ENCODE peak calls at places on chromosomes 5 and 9, in ten cellular contexts. K is Panc1; G is mucosa of descending colon; N is body of pancreas; V is ovary; H is coronary artery; U is Jurkat, Clone E6-1; I is colonic mucosa; R is HFF-Myc; E is cardiac muscle cell. B is an unnamed sample.

GRCh38 chr9:37217141-37217540 is 96.8 kb downstream of the ZCCHC7 start:
- DNase-seq in K (no peak), G (no peak), N (no peak), V (no peak), H (no peak), U (no peak), I (no peak), R (no peak), E (no peak), B (no peak)

GRCh38 chr9:33858346-33858869 is 41.4 kb downstream of the UBE2R2 start:
- DNase-seq in K (no peak), G (no peak), N (no peak), V (no peak), H (no peak), U (peak), I (no peak), R (no peak), E (no peak), B (no peak)

GRCh38 chr5:95317687-95318086 is 32.8 kb upstream of the MCTP1 start:
- DNase-seq in K (no peak), G (no peak), N (peak), V (no peak), H (no peak), U (no peak), I (no peak), R (no peak), E (no peak), B (no peak)

GRCh38 chr5:130720355-130720754 is 444.7 kb downstream of the HINT1 start:
- DNase-seq in K (no peak), G (no peak), N (no peak), V (no peak), H (no peak), U (no peak), I (no peak), R (peak), E (peak), B (peak)

GRCh38 chr5:89582768-89583339 is 699.9 kb upstream of the MEF2C start:
- DNase-seq in K (no peak), G (no peak), N (no peak), V (no peak), H (no peak), U (no peak), I (no peak), R (no peak), E (peak), B (no peak)

GRCh38 chr9:134284273-134284672 is 42.0 kb upstream of the RXRA start:
- DNase-seq in K (no peak), G (no peak), N (peak), V (no peak), H (no peak), U (no peak), I (no peak), R (no peak), E (no peak), B (no peak)

GRCh38 chr5:10323588-10324488 is 16.1 kb upstream of the CMBL start:
- DNase-seq in K (no peak), G (no peak), N (no peak), V (no peak), H (peak), U (no peak), I (no peak), R (no peak), E (no peak), B (no peak)

GRCh38 chr9:113886933-113887332 is 10.8 kb downstream of the ZNF618 start:
- DNase-seq in K (no peak), G (no peak), N (no peak), V (no peak), H (no peak), U (no peak), I (no peak), R (no peak), E (no peak), B (no peak)

GRCh38 chr9:122227576-122227903 is 1.2 kb downstream of the LHX6 start:
- DNase-seq in K (no peak), G (no peak), N (no peak), V (no peak), H (no peak), U (no peak), I (no peak), R (no peak), E (no peak), B (no peak)

GRCh38 chr9:135154050-135154570 is 66.6 kb downstream of the OLFM1 start:
- DNase-seq in K (no peak), G (no peak), N (no peak), V (no peak), H (no peak), U (no peak), I (no peak), R (no peak), E (no peak), B (no peak)

GRCh38 chr5:66840527-66841013 is 244.4 kb downstream of the MAST4 start:
- DNase-seq in K (no peak), G (no peak), N (no peak), V (no peak), H (no peak), U (no peak), I (no peak), R (no peak), E (no peak), B (no peak)

GRCh38 chr5:375336-375920 is 53.9 kb downstream of the AHRR start:
- DNase-seq in K (no peak), G (peak), N (no peak), V (no peak), H (peak), U (no peak), I (peak), R (no peak), E (no peak), B (no peak)

GRCh38 chr9:107760469-107761242 is 271.1 kb upstream of the KLF4 start:
- DNase-seq in K (no peak), G (no peak), N (no peak), V (no peak), H (no peak), U (no peak), I (no peak), R (no peak), E (no peak), B (no peak)

GRCh38 chr5:109703827-109704226 is 14.1 kb downstream of the MAN2A1 start:
- DNase-seq in K (no peak), G (no peak), N (no peak), V (no peak), H (no peak), U (no peak), I (no peak), R (peak), E (no peak), B (no peak)

GRCh38 chr5:81749186-81749561 is 1.7 kb downstream of the SSBP2 start:
- DNase-seq in K (no peak), G (peak), N (peak), V (no peak), H (no peak), U (no peak), I (no peak), R (no peak), E (peak), B (no peak)

GRCh38 chr5:144203750-144204596 is 33.3 kb downstream of the KCTD16 start:
- DNase-seq in K (peak), G (peak), N (peak), V (no peak), H (no peak), U (peak), I (peak), R (peak), E (peak), B (peak)

GRCh38 chr9:117268847-117269452 is 145.9 kb downstream of the ASTN2 start:
- DNase-seq in K (no peak), G (no peak), N (no peak), V (no peak), H (no peak), U (no peak), I (no peak), R (no peak), E (no peak), B (no peak)

GRCh38 chr9:20477940-20478620 is 144.2 kb downstream of the MLLT3 start:
- DNase-seq in K (no peak), G (no peak), N (no peak), V (no peak), H (no peak), U (no peak), I (no peak), R (no peak), E (peak), B (peak)

GRCh38 chr5:140239939-140240700 is 62.8 kb downstream of the PFDN1 start:
- DNase-seq in K (no peak), G (peak), N (peak), V (peak), H (no peak), U (peak), I (peak), R (no peak), E (peak), B (no peak)

GRCh38 chr9:104896131-104896530 is 31.8 kb downstream of the ABCA1 start:
- DNase-seq in K (no peak), G (no peak), N (no peak), V (no peak), H (no peak), U (no peak), I (no peak), R (no peak), E (no peak), B (no peak)

GRCh38 chr5:135873831-135874230 is 21.8 kb downstream of the IL9 start:
- DNase-seq in K (no peak), G (no peak), N (no peak), V (no peak), H (no peak), U (no peak), I (no peak), R (no peak), E (no peak), B (no peak)

GRCh38 chr5:97006454-97006853 is 70.6 kb downstream of the LNPEP start:
- DNase-seq in K (no peak), G (no peak), N (no peak), V (no peak), H (no peak), U (no peak), I (no peak), R (no peak), E (no peak), B (no peak)

GRCh38 chr5:153613143-153613542 is 122.7 kb downstream of the GRIA1 start:
- DNase-seq in K (no peak), G (no peak), N (no peak), V (no peak), H (no peak), U (no peak), I (no peak), R (no peak), E (no peak), B (no peak)

GRCh38 chr9:130985606-130986162 is 23.3 kb upstream of the LAMC3 start:
- DNase-seq in K (no peak), G (no peak), N (no peak), V (no peak), H (no peak), U (no peak), I (no peak), R (no peak), E (no peak), B (no peak)

GRCh38 chr5:44887722-44888121 is 79.0 kb downstream of the MRPS30 start:
- DNase-seq in K (no peak), G (no peak), N (no peak), V (no peak), H (no peak), U (no peak), I (no peak), R (no peak), E (no peak), B (no peak)

GRCh38 chr9:121197135-121197534 is 4.5 kb downstream of the RAB14 start:
- DNase-seq in K (no peak), G (no peak), N (no peak), V (no peak), H (no peak), U (no peak), I (no peak), R (no peak), E (no peak), B (no peak)

GRCh38 chr9:108816037-108816436 is 39.7 kb downstream of the ACTL7B start:
- DNase-seq in K (no peak), G (peak), N (no peak), V (no peak), H (no peak), U (no peak), I (no peak), R (no peak), E (peak), B (no peak)

GRCh38 chr9:137025120-137025966 is 2.7 kb downstream of the ABCA2 start:
- DNase-seq in K (no peak), G (peak), N (peak), V (no peak), H (no peak), U (no peak), I (peak), R (no peak), E (no peak), B (no peak)

GRCh38 chr9:135990468-135991429 is 29.6 kb upstream of the UBAC1 start:
- DNase-seq in K (no peak), G (peak), N (peak), V (no peak), H (no peak), U (peak), I (peak), R (no peak), E (peak), B (peak)

GRCh38 chr9:129469988-129470316 is 150.9 kb downstream of the C9orf50 start:
- DNase-seq in K (no peak), G (no peak), N (no peak), V (no peak), H (no peak), U (no peak), I (no peak), R (no peak), E (no peak), B (no peak)

GRCh38 chr9:106596984-106597383 is 266.0 kb upstream of the ZNF462 start:
- DNase-seq in K (no peak), G (no peak), N (no peak), V (no peak), H (no peak), U (no peak), I (no peak), R (no peak), E (no peak), B (no peak)

DNA sequence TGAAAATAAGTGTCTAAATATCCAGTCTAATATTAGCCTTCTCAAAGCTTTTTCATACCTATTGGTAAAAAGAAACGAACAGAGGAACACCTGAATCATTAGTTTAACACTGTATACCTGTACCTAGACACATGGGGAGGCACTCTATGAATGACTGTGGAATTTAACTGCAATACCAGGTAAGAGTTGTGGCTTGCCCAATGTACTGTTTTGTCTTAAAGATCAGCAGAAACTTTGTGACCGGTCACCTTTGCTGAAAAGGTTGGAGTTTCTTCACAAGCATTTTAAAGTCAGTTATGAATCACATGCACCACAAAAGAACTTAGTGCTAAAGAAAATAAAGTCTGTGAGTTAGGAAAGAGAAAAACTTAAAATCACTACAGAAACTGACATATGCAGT is 2.4 kb downstream of the PGGT1B start:
- DNase-seq in K (no peak), G (no peak), N (no peak), V (no peak), H (no peak), U (no peak), I (no peak), R (no peak), E (no peak), B (no peak)
- H3K4me3 ChIP-seq in K (no peak), G (no peak), N (no peak), V (no peak), H (no peak), U (no peak), I (no peak), R (no peak), E (no peak), B (no peak)

GRCh38 chr9:36136894-36137391 is 410 bp downstream of the GLIPR2 start:
- DNase-seq in K (no peak), G (no peak), N (no peak), V (no peak), H (no peak), U (no peak), I (no peak), R (no peak), E (no peak), B (no peak)

GRCh38 chr9:36138496-36138895 is 2.0 kb downstream of the GLIPR2 start:
- DNase-seq in K (no peak), G (no peak), N (no peak), V (no peak), H (no peak), U (no peak), I (no peak), R (no peak), E (no peak), B (no peak)

GRCh38 chr9:36136277-36136893 is at the start of gene GLIPR2:
- DNase-seq in K (no peak), G (peak), N (peak), V (peak), H (peak), U (peak), I (peak), R (no peak), E (peak), B (no peak)

GRCh38 chr9:36138901-36139300 is 2.4 kb downstream of the GLIPR2 start:
- DNase-seq in K (no peak), G (no peak), N (no peak), V (no peak), H (no peak), U (no peak), I (no peak), R (no peak), E (no peak), B (no peak)

GRCh38 chr9:36137392-36138004 is 965 bp downstream of the GLIPR2 start:
- DNase-seq in K (no peak), G (no peak), N (peak), V (peak), H (no peak), U (no peak), I (no peak), R (no peak), E (peak), B (no peak)
- H3K4me3 ChIP-seq in K (peak), G (peak), N (peak), V (peak), H (peak), U (peak), I (peak), R (peak), E (peak), B (peak)

GRCh38 chr9:96176901-96177718 is 124.9 kb downstream of the HSD17B3 start:
- DNase-seq in K (no peak), G (peak), N (peak), V (no peak), H (no peak), U (no peak), I (peak), R (no peak), E (no peak), B (no peak)
- H3K4me3 ChIP-seq in K (no peak), G (no peak), N (no peak), V (no peak), H (peak), U (no peak), I (no peak), R (no peak), E (no peak), B (no peak)

DNA sequence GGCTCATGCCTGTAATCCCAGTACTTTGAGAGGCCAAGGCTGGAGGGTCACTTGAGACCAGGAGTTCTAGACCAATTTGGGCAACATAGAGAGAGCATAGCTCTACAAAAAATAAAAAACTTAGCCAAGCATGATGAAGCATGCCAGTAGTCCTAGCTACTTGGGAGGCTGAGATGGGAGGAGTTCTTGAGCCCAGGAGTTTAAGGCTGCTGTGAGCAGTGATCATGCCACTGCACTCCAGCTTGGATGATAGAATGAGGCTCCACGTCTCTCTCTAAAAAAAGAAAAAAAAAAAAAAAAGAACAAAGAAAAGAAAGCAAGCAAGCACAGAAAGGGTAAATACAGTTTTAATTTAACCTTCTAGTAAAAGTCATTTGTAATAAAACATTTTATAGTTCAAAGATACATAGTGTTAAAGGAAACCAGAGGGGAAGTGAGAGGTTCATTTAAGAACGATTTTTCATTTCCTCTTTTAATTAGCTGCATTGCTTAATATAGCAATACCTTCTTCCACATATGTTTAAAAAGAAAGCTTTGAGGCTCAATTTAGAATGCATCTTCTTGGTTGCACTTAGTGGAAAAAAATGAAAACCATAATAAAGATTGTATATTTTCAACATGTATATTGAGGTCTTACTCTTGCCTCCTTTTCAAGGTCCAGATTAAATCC is 14.9 kb downstream of the GAPT start:
- DNase-seq in K (no peak), G (no peak), N (no peak), V (no peak), H (no peak), U (no peak), I (no peak), R (no peak), E (no peak), B (no peak)
- H3K4me3 ChIP-seq in K (no peak), G (no peak), N (no peak), V (no peak), H (no peak), U (no peak), I (no peak), R (no peak), E (no peak), B (no peak)